ENCODE peak calls at places on chromosomes 1 and 21, in eight cellular contexts. G is neuronal stem cell; B is sigmoid colon; A is MM.1S; V is ovary; P is effector memory CD4-positive, alpha-beta T cell; Z is HCT116; L is hepatocyte. W is an unnamed sample.

GRCh38 chr1:79588719-79589118 is 582.2 kb upstream of the ADGRL4 start:
- DNase-seq in Z (no peak), V (no peak), G (no peak), A (no peak), L (no peak), B (no peak), P (no peak), W (no peak)

GRCh38 chr1:110672001-110672752 is 2.6 kb downstream of the KCNA3 start:
- DNase-seq in P (peak; percentile 76), B (no peak), Z (no peak), L (no peak), V (no peak), A (peak; percentile 76), G (peak; percentile 33), W (peak; percentile 68)

GRCh38 chr1:100834779-100835645 is 59.6 kb downstream of the EXTL2 start:
- DNase-seq in G (no peak), A (no peak), V (no peak), P (no peak), Z (peak; percentile 29), L (no peak), B (no peak), W (no peak)

GRCh38 chr1:65146908-65147423 is 1.0 kb upstream of the AK4 start:
- DNase-seq in B (no peak), L (no peak), A (no peak), V (no peak), P (no peak), Z (no peak), G (no peak), W (no peak)

GRCh38 chr1:205481629-205482071 is 22.8 kb upstream of the CDK18 start:
- DNase-seq in G (no peak), Z (no peak), B (no peak), A (no peak), L (no peak), P (no peak), V (no peak), W (no peak)

GRCh38 chr1:243415663-243416365 is 160.0 kb downstream of the SDCCAG8 start:
- DNase-seq in A (no peak), V (no peak), P (no peak), Z (no peak), G (no peak), L (no peak), B (no peak), W (no peak)

GRCh38 chr1:246597340-246597739 is 31.1 kb downstream of the CNST start:
- DNase-seq in B (peak; percentile 87), Z (no peak), A (no peak), G (no peak), L (peak; percentile 50), V (no peak), P (no peak), W (no peak)

GRCh38 chr1:192794768-192795035 is 14.1 kb upstream of the RGS2 start:
- DNase-seq in V (no peak), P (no peak), G (no peak), Z (no peak), A (no peak), L (no peak), B (no peak), W (no peak)

GRCh38 chr1:107964397-107965111 is 426 bp downstream of the VAV3 start:
- DNase-seq in A (peak; percentile 29), Z (no peak), G (peak; percentile 15), V (no peak), B (no peak), P (no peak), L (peak; percentile 28), W (peak; percentile 37)

GRCh38 chr21:43938751-43939442 is 73.2 kb upstream of the TRAPPC10 start:
- DNase-seq in Z (peak; percentile 27), B (peak; percentile 87), G (peak; percentile 71), A (peak; percentile 94), L (peak; percentile 91), V (peak; percentile 52), P (peak; percentile 78), W (peak; percentile 85)

GRCh38 chr1:43440358-43440757 is 13.4 kb downstream of the HYI start:
- DNase-seq in L (no peak), A (no peak), B (no peak), Z (no peak), V (peak; percentile 22), G (no peak), P (no peak), W (no peak)

GRCh38 chr1:87620807-87621206 is 292.1 kb downstream of the LMO4 start:
- DNase-seq in Z (no peak), A (no peak), V (no peak), G (no peak), B (no peak), L (no peak), P (no peak), W (no peak)

GRCh38 chr1:52243221-52243987 is 101.5 kb downstream of the ZFYVE9 start:
- DNase-seq in L (no peak), G (no peak), A (no peak), Z (no peak), P (no peak), B (no peak), V (no peak), W (no peak)

GRCh38 chr1:200226268-200226968 is 183.4 kb downstream of the ZNF281 start:
- DNase-seq in Z (no peak), G (no peak), B (no peak), V (no peak), P (no peak), L (no peak), A (peak; percentile 54), W (peak; percentile 25)
- H3K4me3 ChIP-seq in Z (no peak overlapping the region), G (no peak overlapping the region), B (no peak overlapping the region), V (no peak overlapping the region), P (peak overlapping the region; percentile 3), L (no peak overlapping the region), A (no peak overlapping the region), W (peak overlapping the region; percentile 20)

GRCh38 chr1:202161151-202162048 is 998 bp upstream of the PTPN7 start:
- DNase-seq in V (no peak), Z (no peak), L (no peak), P (no peak), G (no peak), B (no peak), A (no peak), W (no peak)
- H3K4me1 ChIP-seq in V (peaks cover 43% of the 10 kb centered on the region), Z (peaks cover 10% of the 10 kb centered on the region), L (no peaks in the 10 kb centered on the region), P (peaks cover 88% of the 10 kb centered on the region), G (peaks cover 14% of the 10 kb centered on the region), B (no peaks in the 10 kb centered on the region), A (peaks cover 16% of the 10 kb centered on the region), W (peaks cover 87% of the 10 kb centered on the region)

GRCh38 chr1:202954057-202954745 is 3.9 kb downstream of the ADIPOR1 start:
- DNase-seq in L (no peak), P (no peak), B (no peak), G (no peak), Z (no peak), V (no peak), A (no peak), W (no peak)
- H3K36me3 ChIP-seq in L (no peaks in the 10 kb centered on the region), P (peaks cover 14% of the 10 kb centered on the region), B (peaks cover 19% of the 10 kb centered on the region), G (peaks cover 5% of the 10 kb centered on the region), Z (peaks cover 8% of the 10 kb centered on the region), V (no peaks in the 10 kb centered on the region), A (peaks cover 5% of the 10 kb centered on the region), W (no peaks in the 10 kb centered on the region)

GRCh38 chr1:18661404-18662285 is 31.0 kb downstream of the PAX7 start:
- DNase-seq in L (no peak), G (no peak), P (no peak), Z (no peak), V (no peak), B (no peak), A (no peak), W (no peak)
- H3K4me3 ChIP-seq in L (no peak overlapping the region), G (no peak overlapping the region), P (no peak overlapping the region), Z (no peak overlapping the region), V (no peak overlapping the region), B (no peak overlapping the region), A (no peak overlapping the region), W (no peak overlapping the region)

GRCh38 chr1:50701706-50702317 is 258.3 kb downstream of the FAF1 start:
- DNase-seq in Z (no peak), B (no peak), L (no peak), P (no peak), A (no peak), V (no peak), G (no peak), W (no peak)
- H3K4me1 ChIP-seq in Z (no peaks in the 10 kb centered on the region), B (no peaks in the 10 kb centered on the region), L (no peaks in the 10 kb centered on the region), P (no peaks in the 10 kb centered on the region), A (no peaks in the 10 kb centered on the region), V (peaks cover 3% of the 10 kb centered on the region), G (peaks cover 3% of the 10 kb centered on the region), W (no peaks in the 10 kb centered on the region)

DNA sequence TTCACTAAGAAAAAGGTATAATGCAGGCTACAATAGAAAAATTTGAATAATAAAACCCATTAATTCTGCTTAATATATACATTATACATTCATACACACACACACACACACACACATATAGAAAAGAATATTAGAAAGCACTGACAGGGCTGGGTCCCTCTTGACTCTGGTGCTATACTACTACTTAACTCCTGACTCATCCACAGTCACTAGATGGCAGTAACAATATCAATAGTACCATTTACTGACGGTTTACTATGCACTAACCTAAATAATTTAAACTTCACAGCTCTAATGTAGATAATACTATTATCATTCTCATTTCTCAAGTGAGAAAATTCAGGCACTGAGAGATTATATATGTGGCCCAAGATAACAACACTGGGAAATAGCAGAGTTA is 87.5 kb downstream of the COP1 start:
- DNase-seq in B (no peak), A (no peak), V (no peak), Z (peak; percentile 6), G (no peak), P (no peak), L (no peak), W (no peak)
- H3K36me3 ChIP-seq in B (peaks cover 30% of the 10 kb centered on the region), A (no peaks in the 10 kb centered on the region), V (no peaks in the 10 kb centered on the region), Z (no peaks in the 10 kb centered on the region), G (peaks cover 2% of the 10 kb centered on the region), P (peaks cover 9% of the 10 kb centered on the region), L (no peaks in the 10 kb centered on the region), W (peaks cover 4% of the 10 kb centered on the region)

GRCh38 chr1:89310505-89310904 is 37.8 kb upstream of the GBP5 start:
- DNase-seq in A (peak; percentile 66), G (no peak), V (no peak), L (no peak), B (no peak), Z (no peak), P (no peak), W (peak; percentile 38)
- H3K4me3 ChIP-seq in A (peak overlapping the region; percentile 2), G (no peak overlapping the region), V (no peak overlapping the region), L (no peak overlapping the region), B (no peak overlapping the region), Z (no peak overlapping the region), P (no peak overlapping the region), W (peak overlapping the region; percentile 17)

W was measured in naive thymus-derived CD4-positive, alpha-beta T cell.